ENCODE peak calls at places on chromosomes 3 and 15, in eight cellular contexts. Y is body of pancreas, A is upper lobe of right lung, R is heart right ventricle, K is left lung, H is lower lobe of right lung, S is aorta, N is GM12878. B is an unnamed sample.

GRCh38 chr3:33629219-33629618 is 88.8 kb downstream of the CLASP2 start:
- DNase-seq in N (no peak), K (no peak), S (no peak), R (no peak), H (no peak), Y (no peak), A (no peak), B (no peak)

GRCh38 chr3:72185549-72186484 is 400.9 kb upstream of the PROK2 start:
- DNase-seq in Y (no peak), R (no peak), K (no peak), S (no peak), H (no peak), A (no peak), N (no peak), B (no peak)

GRCh38 chr15:29135266-29135665 is 134.4 kb downstream of the NSMCE3 start:
- DNase-seq in A (no peak), N (no peak), H (no peak), Y (no peak), S (no peak), K (no peak), R (no peak), B (no peak)

GRCh38 chr3:107206141-107206540 is 171.1 kb upstream of the CCDC54 start:
- DNase-seq in A (no peak), K (no peak), R (peak), S (no peak), Y (no peak), N (no peak), H (no peak), B (no peak)

GRCh38 chr3:30263921-30264313 is 342.5 kb upstream of the TGFBR2 start:
- DNase-seq in S (no peak), H (no peak), A (no peak), K (no peak), Y (peak), N (no peak), R (no peak), B (no peak)

GRCh38 chr15:26773485-26773877 is 615 bp upstream of the GABRB3 start:
- DNase-seq in A (no peak), S (no peak), K (no peak), H (no peak), N (no peak), Y (peak), R (no peak), B (no peak)

GRCh38 chr15:31214864-31215489 is 111.7 kb upstream of the KLF13 start:
- DNase-seq in S (no peak), Y (peak), A (peak), N (no peak), K (peak), H (peak), R (peak), B (peak)

GRCh38 chr3:39413691-39414420 is 7.3 kb downstream of the RPSA start:
- DNase-seq in R (no peak), A (no peak), Y (no peak), H (no peak), N (no peak), K (no peak), S (no peak), B (no peak)

GRCh38 chr3:25713316-25713967 is 48.7 kb upstream of the TOP2B start:
- DNase-seq in A (no peak), H (no peak), S (no peak), N (no peak), K (no peak), Y (no peak), R (no peak), B (no peak)

GRCh38 chr15:82805994-82806406 is at the start of gene FSD2:
- DNase-seq in N (peak), R (peak), H (no peak), Y (no peak), A (no peak), S (no peak), K (peak), B (no peak)

GRCh38 chr15:72852268-72852667 is 68.7 kb upstream of the ADPGK start:
- DNase-seq in A (no peak), R (no peak), H (no peak), K (no peak), S (no peak), Y (no peak), N (no peak), B (no peak)

GRCh38 chr3:161350916-161351315 is 20.4 kb downstream of the SPTSSB start:
- DNase-seq in H (no peak), K (no peak), A (no peak), S (no peak), R (no peak), N (no peak), Y (no peak), B (no peak)

GRCh38 chr15:79593119-79593869 is 161.2 kb downstream of the MINAR1 start:
- DNase-seq in S (no peak), R (no peak), Y (no peak), K (no peak), N (no peak), A (no peak), H (no peak), B (no peak)

GRCh38 chr3:189041482-189042090 is 130.2 kb upstream of the TPRG1 start:
- DNase-seq in H (no peak), A (no peak), N (peak), Y (peak), R (peak), S (no peak), K (no peak), B (peak)

GRCh38 chr3:61646851-61647525 is 85.6 kb downstream of the PTPRG start:
- DNase-seq in K (no peak), H (no peak), S (no peak), Y (no peak), R (no peak), A (no peak), N (no peak), B (no peak)

GRCh38 chr3:30667250-30667585 is 60.8 kb downstream of the TGFBR2 start:
- DNase-seq in H (no peak), R (no peak), S (no peak), K (no peak), Y (no peak), A (no peak), N (no peak), B (no peak)

GRCh38 chr15:66783327-66784124 is 81.5 kb downstream of the SMAD6 start:
- DNase-seq in A (no peak), S (peak), K (no peak), N (no peak), Y (no peak), H (no peak), R (no peak), B (no peak)

GRCh38 chr15:29074045-29074444 is 188.3 kb downstream of the APBA2 start:
- DNase-seq in H (no peak), R (no peak), N (no peak), S (no peak), K (no peak), Y (no peak), A (no peak), B (no peak)

GRCh38 chr3:53807117-53807521 is 39.1 kb downstream of the CHDH start:
- DNase-seq in R (no peak), N (no peak), Y (no peak), K (no peak), A (peak), H (no peak), S (peak), B (no peak)

GRCh38 chr15:40130118-40130517 is 21.4 kb upstream of the BMF start:
- DNase-seq in N (no peak), A (no peak), R (no peak), Y (no peak), H (no peak), S (no peak), K (no peak), B (no peak)

GRCh38 chr3:117261907-117262518 is 552.4 kb downstream of the TUSC7 start:
- DNase-seq in K (no peak), Y (peak), R (no peak), S (no peak), A (no peak), H (no peak), N (no peak), B (no peak)

GRCh38 chr3:36881735-36882134 is 63.1 kb downstream of the TRANK1 start:
- DNase-seq in N (no peak), S (no peak), R (no peak), H (no peak), Y (no peak), A (no peak), K (no peak), B (no peak)

GRCh38 chr15:89442671-89443307 is 53.6 kb downstream of the RHCG start:
- DNase-seq in K (no peak), A (peak), S (no peak), H (no peak), Y (peak), N (no peak), R (no peak), B (no peak)

GRCh38 chr15:35813573-35813972 is 267.6 kb upstream of the DPH6 start:
- DNase-seq in K (no peak), S (no peak), H (no peak), A (no peak), N (no peak), Y (no peak), R (no peak), B (no peak)

GRCh38 chr15:26661727-26662126 is 111.1 kb downstream of the GABRB3 start:
- DNase-seq in H (no peak), A (no peak), Y (no peak), K (no peak), R (no peak), S (no peak), N (no peak), B (no peak)

GRCh38 chr15:78210349-78210717 is 24.0 kb downstream of the ACSBG1 start:
- DNase-seq in A (no peak), Y (no peak), R (no peak), H (no peak), N (no peak), S (no peak), K (no peak), B (no peak)

GRCh38 chr3:127961963-127962362 is 46.9 kb downstream of the KBTBD12 start:
- DNase-seq in A (no peak), N (no peak), S (no peak), K (no peak), R (no peak), H (no peak), Y (no peak), B (no peak)

GRCh38 chr3:50657407-50657806 is 17.3 kb upstream of the DOCK3 start:
- DNase-seq in K (peak), H (no peak), N (no peak), S (peak), Y (no peak), R (no peak), A (peak), B (no peak)

GRCh38 chr15:74962219-74962618 is 5.6 kb upstream of the RPP25 start:
- DNase-seq in S (no peak), R (no peak), K (no peak), N (no peak), Y (no peak), H (no peak), A (no peak), B (no peak)

GRCh38 chr3:99789322-99789721 is 28.3 kb upstream of the CMSS1 start:
- DNase-seq in S (no peak), Y (peak), K (no peak), R (peak), N (no peak), H (no peak), A (no peak), B (no peak)

GRCh38 chr15:97995881-97996603 is 35.5 kb downstream of the ARRDC4 start:
- DNase-seq in R (no peak), A (no peak), N (no peak), H (no peak), K (no peak), S (no peak), Y (peak), B (peak)

GRCh38 chr15:20351448-20351961 is 190.1 kb downstream of the GOLGA6L6 start:
- DNase-seq in K (no peak), S (peak), H (peak), R (no peak), A (peak), N (no peak), Y (peak), B (peak)

GRCh38 chr3:53142986-53143385 is 12.8 kb upstream of the RFT1 start:
- DNase-seq in H (no peak), S (peak), R (peak), A (peak), K (peak), Y (no peak), N (no peak), B (no peak)

GRCh38 chr3:22901684-22902083 is 301.4 kb upstream of the UBE2E2 start:
- DNase-seq in N (no peak), Y (no peak), H (no peak), K (no peak), S (no peak), R (no peak), A (no peak), B (no peak)

GRCh38 chr15:96736384-96736783 is 405.9 kb downstream of the NR2F2 start:
- DNase-seq in S (no peak), Y (no peak), N (no peak), H (no peak), A (no peak), R (no peak), K (no peak), B (no peak)

GRCh38 chr15:50137330-50137761 is 18.3 kb upstream of the ATP8B4 start:
- DNase-seq in N (no peak), K (no peak), A (no peak), H (no peak), Y (no peak), S (no peak), R (no peak), B (no peak)

GRCh38 chr3:140093742-140094141 is 158.8 kb downstream of the CLSTN2 start:
- DNase-seq in N (no peak), R (peak), H (no peak), K (peak), S (no peak), Y (peak), A (no peak), B (peak)

GRCh38 chr3:44880284-44880683 is 5.9 kb downstream of the TGM4 start:
- DNase-seq in H (no peak), A (no peak), Y (no peak), S (no peak), R (no peak), N (no peak), K (no peak), B (no peak)

DNA sequence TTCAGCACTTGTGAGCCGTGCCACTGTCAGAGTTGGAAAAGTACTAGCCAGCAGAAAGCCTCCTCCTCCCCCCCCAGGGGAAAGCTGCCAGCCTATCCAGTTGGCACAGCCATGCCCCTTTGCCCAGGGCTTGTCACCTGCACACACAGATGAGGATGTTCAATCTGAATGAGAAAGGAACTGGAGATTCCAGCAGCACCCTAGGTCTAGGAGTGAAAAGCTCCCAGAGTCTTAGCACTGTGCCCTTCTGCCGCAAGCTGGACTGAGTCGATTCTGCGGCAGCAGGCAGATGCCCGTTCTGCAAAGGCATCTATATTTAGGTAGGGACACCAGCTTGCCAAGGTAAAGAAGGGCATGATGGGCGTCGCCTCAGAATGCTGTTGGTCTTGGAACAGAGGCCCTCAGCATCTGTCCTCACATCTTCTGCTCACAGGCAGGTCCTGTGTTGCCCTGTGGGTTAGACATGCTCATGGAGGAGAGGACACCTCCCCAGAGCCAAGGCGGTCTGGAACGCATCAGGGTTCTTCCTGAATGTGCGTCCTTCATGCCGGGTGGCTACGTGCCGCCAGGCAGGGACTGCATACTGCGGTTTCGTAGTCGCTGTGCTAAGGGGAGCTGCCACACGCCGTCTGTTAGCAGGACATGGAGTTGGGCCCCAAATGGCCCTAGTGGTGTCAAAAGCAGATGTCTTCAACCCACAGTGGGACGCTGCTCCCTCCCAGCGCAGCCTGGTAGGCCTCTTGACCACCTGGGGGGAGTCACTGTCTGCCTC is 109.5 kb downstream of the VGLL4 start:
- DNase-seq in N (no peak), S (peak), H (no peak), R (peak), A (no peak), K (no peak), Y (peak), B (no peak)
- H3K27ac ChIP-seq in N (no peak), S (no peak), H (no peak), R (peak), A (no peak), K (no peak), Y (no peak), B (no peak)

GRCh38 chr3:192916455-192917257 is 1.0 kb downstream of the MB21D2 start:
- DNase-seq in Y (peak), H (peak), S (peak), N (no peak), R (peak), A (peak), K (peak), B (peak)
- H3K4me3 ChIP-seq in Y (peak), H (peak), S (peak), N (peak), R (peak), A (peak), K (peak), B (peak)

DNA sequence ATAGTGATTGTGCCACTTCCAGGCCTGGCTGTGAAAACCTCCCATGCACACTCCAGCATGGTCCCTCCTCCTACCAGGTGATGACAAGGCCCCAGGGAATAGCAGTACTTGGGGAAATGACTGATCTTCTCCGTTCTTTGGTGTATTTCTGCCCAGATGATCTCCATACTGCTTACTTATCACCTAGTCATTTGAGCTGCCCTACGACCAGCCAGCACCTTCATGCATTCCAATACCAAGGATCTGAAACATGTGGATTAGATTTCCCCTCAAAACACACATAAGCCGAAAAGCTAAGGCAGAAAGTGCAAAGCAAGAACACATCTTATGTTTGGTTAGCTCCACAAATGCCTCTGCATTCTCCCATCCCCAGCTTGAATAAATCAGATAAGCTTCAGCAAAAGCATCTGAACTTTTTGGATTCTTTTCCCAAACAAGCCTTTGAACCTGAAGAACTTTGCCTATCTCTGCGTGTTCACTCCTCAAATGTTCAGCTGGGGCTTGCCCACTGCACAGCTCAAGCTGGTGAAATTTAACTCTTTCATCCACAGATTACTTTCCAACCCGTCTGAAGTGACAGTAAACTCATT is 64.8 kb upstream of the BCL6 start:
- DNase-seq in Y (no peak), H (no peak), K (no peak), S (no peak), A (no peak), R (no peak), N (no peak), B (no peak)
- H3K27ac ChIP-seq in Y (no peak), H (no peak), K (no peak), S (no peak), A (no peak), R (no peak), N (no peak), B (no peak)

DNA sequence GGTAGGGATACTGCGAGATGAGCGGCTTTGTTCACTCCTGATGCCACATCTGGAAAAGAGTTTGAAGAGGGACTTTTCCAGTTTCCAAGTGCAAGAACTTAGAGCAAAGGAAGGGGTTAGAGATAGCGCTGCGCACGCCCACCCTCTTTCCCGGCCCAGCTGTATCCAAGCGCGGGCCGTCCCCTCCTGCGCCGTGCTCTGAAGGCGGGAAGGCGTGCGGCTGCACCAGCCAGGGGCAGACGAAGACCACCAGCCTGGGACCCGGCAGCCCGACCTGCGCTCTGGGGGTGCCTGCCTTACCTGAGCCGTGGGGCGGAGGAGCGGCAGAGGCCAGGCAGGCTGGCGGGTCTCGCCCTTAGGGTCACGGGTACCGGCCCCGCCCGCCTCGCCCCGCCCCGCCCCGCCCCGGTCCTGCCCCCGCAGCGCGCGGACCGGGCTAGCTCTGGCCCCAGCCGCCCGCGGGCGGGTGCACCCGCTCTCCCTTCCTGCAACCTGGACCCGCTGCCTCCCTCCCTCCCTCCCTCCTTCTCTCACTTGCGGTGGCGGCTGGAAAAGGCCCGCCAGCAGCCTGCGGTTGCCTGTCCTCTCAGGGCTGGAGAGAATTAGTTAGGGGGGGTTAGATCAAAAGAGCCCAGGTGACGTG is at the start of gene WDR72:
- DNase-seq in N (no peak), Y (peak), S (no peak), A (peak), K (peak), H (no peak), R (no peak), B (no peak)
- H3K4me3 ChIP-seq in N (no peak), Y (no peak), S (peak), A (peak), K (peak), H (peak), R (no peak), B (no peak)

DNA sequence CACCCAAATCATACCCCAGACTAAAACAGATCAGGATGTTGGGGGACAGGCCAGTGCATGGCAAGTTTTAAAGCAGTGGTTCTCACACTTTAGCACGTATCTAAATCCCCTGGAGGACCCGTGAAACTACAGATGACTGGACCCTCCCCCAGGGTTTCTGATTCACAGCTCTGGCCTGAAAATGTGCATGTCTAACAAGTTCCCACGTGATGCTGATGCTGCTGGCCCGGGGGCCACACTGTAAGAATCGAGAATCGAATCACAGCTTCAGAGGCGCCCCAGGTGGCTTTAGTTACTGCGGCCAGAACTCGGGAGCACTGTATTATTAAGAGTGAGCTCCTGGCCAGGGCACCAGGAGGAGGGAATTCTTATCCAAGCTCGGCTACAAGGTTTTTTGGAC is 11.6 kb downstream of the ADAMTS17 start:
- DNase-seq in A (no peak), H (no peak), N (no peak), K (no peak), R (no peak), Y (no peak), S (no peak), B (no peak)
- H3K27ac ChIP-seq in A (no peak), H (no peak), N (no peak), K (peak), R (no peak), Y (no peak), S (no peak), B (no peak)

GRCh38 chr3:114451561-114452018 is 157.8 kb downstream of the TIGIT start:
- DNase-seq in H (no peak), K (no peak), A (no peak), R (peak), Y (peak), N (no peak), S (no peak), B (no peak)

GRCh38 chr3:114450008-114450596 is 156.3 kb downstream of the TIGIT start:
- DNase-seq in N (no peak), A (no peak), S (no peak), Y (no peak), H (no peak), K (no peak), R (no peak), B (no peak)

GRCh38 chr3:114453296-114453888 is 159.6 kb downstream of the TIGIT start:
- DNase-seq in H (no peak), Y (no peak), S (no peak), K (no peak), A (no peak), N (no peak), R (no peak), B (no peak)

GRCh38 chr3:114451051-114451451 is 157.2 kb downstream of the TIGIT start:
- DNase-seq in S (no peak), Y (no peak), K (no peak), R (no peak), H (no peak), A (no peak), N (no peak), B (no peak)

GRCh38 chr3:114452176-114452744 is 158.4 kb downstream of the TIGIT start:
- DNase-seq in H (no peak), A (no peak), Y (no peak), N (no peak), R (no peak), S (no peak), K (no peak), B (no peak)
- H3K4me3 ChIP-seq in H (no peak), A (peak), Y (no peak), N (peak), R (peak), S (peak), K (no peak), B (peak)